ENCODE peak calls at places on chromosomes 4 and X, in nine cellular contexts. G is HepG2, U is left ventricle myocardium inferior, D is cardiac fibroblast, A is Calu3, P is HFF-Myc, J is MM.1S, L is kidney epithelial cell, W is psoas muscle. N is an unnamed sample.

GRCh38 chr4:153022233-153022632 is 86.1 kb downstream of the FHDC1 start:
- DNase-seq in G (no peak), U (no peak), D (no peak), A (no peak), P (no peak), J (no peak), L (no peak), W (no peak), N (no peak)

GRCh38 chr4:69782651-69783310 is 22.4 kb upstream of the SULT1B1 start:
- DNase-seq in G (no peak), U (no peak), D (no peak), A (no peak), P (no peak), J (no peak), L (no peak), W (peak; percentile 34), N (no peak)

GRCh38 chr4:131309628-131310027 is 1839.5 kb upstream of the PCDH10 start:
- DNase-seq in G (no peak), U (no peak), D (no peak), A (no peak), P (no peak), J (no peak), L (no peak), W (no peak), N (no peak)

GRCh38 chrX:140572724-140573123 is 67.9 kb upstream of the SOX3 start:
- DNase-seq in G (peak; percentile 7), U (no peak), D (peak; percentile 24), A (peak; percentile 16), P (no peak), J (peak; percentile 49), L (peak; percentile 4), W (no peak), N (no peak)

GRCh38 chrX:69556094-69557011 is 52.2 kb downstream of the NALF2 start:
- DNase-seq in G (peak; percentile 99), U (no peak), D (peak; percentile 87), A (peak; percentile 43), P (peak; percentile 4), J (no peak), L (peak; percentile 7), W (no peak), N (no peak)

GRCh38 chrX:81957900-81958545 is 756.1 kb downstream of the SH3BGRL start:
- DNase-seq in G (no peak), U (no peak), D (no peak), A (peak; percentile 23), P (no peak), J (peak; percentile 82), L (no peak), W (no peak), N (no peak)

GRCh38 chrX:45421806-45422205 is 221.1 kb upstream of the DIPK2B start:
- DNase-seq in G (no peak), U (no peak), D (no peak), A (no peak), P (no peak), J (no peak), L (no peak), W (no peak), N (no peak)

GRCh38 chr4:75180790-75181776 is 248.2 kb downstream of the PARM1 start:
- DNase-seq in G (no peak), U (no peak), D (no peak), A (peak; percentile 44), P (no peak), J (peak; percentile 95), L (no peak), W (no peak), N (no peak)

GRCh38 chrX:38225093-38225492 is 4.4 kb upstream of the SRPX start:
- DNase-seq in G (no peak), U (no peak), D (no peak), A (no peak), P (no peak), J (no peak), L (no peak), W (no peak), N (no peak)

GRCh38 chr4:73523126-73523525 is 41.6 kb downstream of the AFM start:
- DNase-seq in G (peak; percentile 12), U (no peak), D (no peak), A (no peak), P (no peak), J (no peak), L (no peak), W (no peak), N (no peak)

GRCh38 chrX:40068048-40068447 is 29.7 kb downstream of the BCOR start:
- DNase-seq in G (no peak), U (no peak), D (peak; percentile 16), A (no peak), P (peak; percentile 6), J (no peak), L (no peak), W (no peak), N (no peak)

GRCh38 chr4:17597517-17597916 is 16.9 kb upstream of the MED28 start:
- DNase-seq in G (no peak), U (no peak), D (no peak), A (peak; percentile 28), P (no peak), J (no peak), L (no peak), W (no peak), N (no peak)

GRCh38 chr4:10746371-10747143 is 62.0 kb upstream of the CLNK start:
- DNase-seq in G (no peak), U (no peak), D (no peak), A (no peak), P (no peak), J (no peak), L (peak; percentile 19), W (no peak), N (no peak)

GRCh38 chr4:138110815-138111214 is 131.3 kb downstream of the SLC7A11 start:
- DNase-seq in G (no peak), U (no peak), D (peak; percentile 25), A (no peak), P (no peak), J (no peak), L (no peak), W (no peak), N (no peak)

GRCh38 chr4:7909966-7910720 is 29.5 kb downstream of the AFAP1 start:
- DNase-seq in G (no peak), U (no peak), D (peak; percentile 81), A (peak; percentile 26), P (no peak), J (no peak), L (no peak), W (no peak), N (no peak)

GRCh38 chrX:125778256-125778655 is 387.8 kb downstream of the DCAF12L2 start:
- DNase-seq in G (no peak), U (no peak), D (no peak), A (no peak), P (no peak), J (no peak), L (peak; percentile 1), W (no peak), N (no peak)

DNA sequence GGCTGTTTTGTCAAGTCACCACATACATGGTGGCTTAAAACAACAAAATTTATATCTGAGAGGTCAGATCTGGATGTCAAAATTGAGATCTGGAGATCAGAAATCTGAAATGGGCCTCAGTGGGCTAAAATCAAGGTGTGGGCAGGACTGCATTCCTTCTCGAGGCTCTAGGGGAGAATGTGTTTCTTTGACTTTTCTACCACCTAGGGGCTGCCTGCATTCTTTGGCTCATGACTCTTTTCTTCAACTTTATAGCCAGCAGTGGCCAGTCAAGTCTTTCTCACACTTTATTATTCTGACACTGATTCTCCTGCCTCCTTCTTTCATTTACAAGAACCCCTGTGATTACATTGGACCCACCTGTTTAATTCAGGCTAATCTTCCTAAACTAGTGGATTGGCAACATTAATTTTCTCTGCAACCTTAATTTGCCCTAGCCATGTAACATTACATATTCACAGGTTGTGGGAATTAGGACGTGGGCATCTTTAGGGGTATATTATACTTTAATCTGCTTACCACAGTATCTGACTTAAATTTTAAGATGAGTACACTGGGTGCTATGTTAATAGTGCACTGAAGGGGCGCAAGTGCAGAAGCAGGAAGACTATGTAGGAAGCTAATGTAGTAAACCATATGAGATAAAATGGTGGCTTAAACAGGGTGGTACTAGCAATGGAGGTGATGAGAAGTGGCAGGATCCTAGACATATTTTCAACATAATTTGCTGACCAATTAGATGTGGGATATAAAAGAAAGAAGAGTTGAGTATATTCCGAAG is 188.0 kb downstream of the SLC4A4 start:
- DNase-seq in G (no peak), U (no peak), D (no peak), A (no peak), P (no peak), J (no peak), L (no peak), W (no peak), N (no peak)
- TF ChIP-seq CTCF in G (no peak), U (no peak), D (peak; percentile 11), A (no peak), P (peak; percentile 6), J (peak; percentile 14), L (peak; percentile 26), W (no peak), N (no peak)

DNA sequence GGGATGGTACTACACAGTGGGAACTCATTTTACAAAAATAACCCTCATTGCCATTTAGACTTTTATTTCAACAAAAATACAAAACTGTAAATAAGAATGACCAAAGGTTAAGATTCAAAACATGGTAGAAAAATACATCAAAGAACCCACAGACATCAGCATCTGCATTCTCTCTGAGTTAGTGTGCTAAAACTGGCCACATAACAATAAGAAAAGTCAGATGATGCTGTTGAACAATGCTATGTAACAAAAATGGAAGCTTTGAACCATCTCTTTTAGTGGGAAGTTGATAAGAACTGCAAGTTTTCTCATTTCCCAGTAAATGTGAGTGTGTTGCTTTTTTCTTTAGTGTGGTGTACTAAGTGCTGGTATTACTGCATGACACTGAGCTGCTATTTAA is 888.4 kb upstream of the EPHA5 start:
- DNase-seq in G (no peak), U (no peak), D (peak; percentile 32), A (no peak), P (no peak), J (no peak), L (no peak), W (no peak), N (no peak)
- TF ChIP-seq CTCF in G (no peak), U (no peak), D (no peak), A (no peak), P (no peak), J (no peak), L (no peak), W (no peak), N (no peak)

GRCh38 chrX:120727503-120727902 is 97.6 kb upstream of the C1GALT1C1 start:
- DNase-seq in G (no peak), U (no peak), D (no peak), A (no peak), P (no peak), J (no peak), L (no peak), W (no peak), N (no peak)
- TF ChIP-seq CTCF in G (no peak), U (no peak), D (no peak), A (no peak), P (no peak), J (no peak), L (no peak), W (no peak), N (no peak)

DNA sequence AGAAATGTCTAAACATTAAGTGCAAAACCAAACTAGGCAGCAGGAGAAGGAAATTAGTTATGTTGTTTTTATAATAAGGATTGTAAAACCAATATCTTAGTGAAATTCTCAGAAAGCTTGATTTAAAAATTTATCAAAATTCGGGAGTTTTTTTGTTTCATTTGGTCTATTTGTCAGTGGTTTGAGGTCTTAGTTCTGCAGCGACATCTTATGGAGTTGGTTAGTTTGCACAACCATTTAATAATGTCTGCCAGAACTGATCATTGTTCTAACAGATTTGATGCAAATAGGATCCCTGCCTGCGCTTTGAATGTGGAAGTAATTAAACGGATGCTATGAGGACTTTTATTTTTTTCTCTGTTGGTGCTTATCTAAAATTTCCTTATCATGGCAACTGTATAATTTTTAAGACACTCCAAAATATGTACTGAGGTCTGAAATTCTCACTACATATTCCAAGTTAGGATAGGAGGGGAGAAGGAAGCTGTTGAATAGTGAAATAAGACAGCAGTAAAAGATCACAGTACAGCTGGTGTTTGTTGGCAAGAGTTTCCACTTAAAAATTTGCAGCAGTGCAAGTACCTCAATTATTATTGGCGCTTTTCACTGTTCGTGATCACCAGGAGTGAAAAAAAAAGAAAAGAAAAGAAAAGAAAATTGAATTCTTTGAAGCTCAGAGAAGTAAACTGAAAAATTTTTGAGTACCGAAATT is 2521.4 kb downstream of the ARAP2 start:
- DNase-seq in G (no peak), U (no peak), D (peak; percentile 81), A (no peak), P (no peak), J (no peak), L (no peak), W (no peak), N (no peak)
- TF ChIP-seq CTCF in G (no peak), U (no peak), D (peak; percentile 33), A (no peak), P (peak; percentile 18), J (no peak), L (no peak), W (no peak), N (no peak)

N was measured in mesothelial cell of epicardium.